ENCODE peak calls at places on chromosomes 1 and 21, in nine cellular contexts. X is kidney epithelial cell, K is fibroblast of the aortic adventitia, U is fibroblast of pulmonary artery, C is heart left ventricle, E is esophagus squamous epithelium, N is body of pancreas, F is PC-9, B is ovary. Z is an unnamed sample.

GRCh38 chr1:147539122-147539575 is 2.2 kb upstream of the BCL9 start:
- DNase-seq in F (peak), C (no peak), N (no peak), E (no peak), X (peak), U (peak), B (no peak), K (peak), Z (peak)

GRCh38 chr1:178238722-178239510 is 145.0 kb downstream of the RASAL2 start:
- DNase-seq in U (peak), C (no peak), E (no peak), B (no peak), K (peak), N (no peak), X (peak), F (peak), Z (peak)

GRCh38 chr1:39735731-39736130 is 3.0 kb upstream of the PPIE start:
- DNase-seq in B (no peak), E (no peak), C (no peak), K (no peak), F (no peak), X (no peak), U (no peak), N (no peak), Z (no peak)

GRCh38 chr1:180154325-180155201 is at the start of gene QSOX1:
- DNase-seq in C (peak), B (peak), N (peak), X (no peak), U (peak), F (peak), K (peak), E (peak), Z (peak)

GRCh38 chr1:244325056-244325764 is 126.5 kb downstream of the ADSS2 start:
- DNase-seq in F (no peak), K (peak), N (no peak), E (no peak), C (no peak), U (no peak), B (no peak), X (no peak), Z (no peak)

GRCh38 chr1:210332719-210333398 is 4.2 kb downstream of the HHAT start:
- DNase-seq in U (no peak), F (no peak), N (no peak), X (no peak), E (no peak), C (no peak), K (no peak), B (no peak), Z (peak)

GRCh38 chr1:222546548-222547259 is 1.2 kb downstream of the HHIPL2 start:
- DNase-seq in K (peak), F (peak), B (no peak), N (no peak), E (no peak), C (no peak), X (peak), U (peak), Z (peak)

GRCh38 chr1:119220980-119221379 is 80.5 kb upstream of the WARS2 start:
- DNase-seq in F (no peak), U (peak), X (no peak), N (no peak), E (no peak), C (no peak), K (peak), B (no peak), Z (peak)

GRCh38 chr1:16387201-16388185 is 20.5 kb downstream of the SZRD1 start:
- DNase-seq in N (no peak), F (no peak), E (no peak), U (peak), C (no peak), B (no peak), X (no peak), K (peak), Z (no peak)

GRCh38 chr21:34807146-34807880 is 138.5 kb downstream of the CLIC6 start:
- DNase-seq in E (no peak), B (no peak), F (peak), K (peak), C (no peak), X (peak), N (no peak), U (peak), Z (peak)

GRCh38 chr1:197448390-197448789 is 180.3 kb downstream of the CRB1 start:
- DNase-seq in N (no peak), K (no peak), C (no peak), B (no peak), X (no peak), E (no peak), U (no peak), F (no peak), Z (no peak)

GRCh38 chr1:146032613-146033219 is 11.2 kb upstream of the HJV start:
- DNase-seq in C (no peak), E (no peak), B (no peak), K (peak), X (no peak), U (peak), F (no peak), N (no peak), Z (peak)

GRCh38 chr1:116203936-116204335 is 92.7 kb downstream of the MAB21L3 start:
- DNase-seq in B (no peak), C (no peak), N (no peak), X (no peak), U (no peak), F (no peak), E (no peak), K (no peak), Z (peak)

GRCh38 chr1:28573564-28573963 is 18.5 kb upstream of the RAB42 start:
- DNase-seq in B (no peak), C (no peak), F (no peak), E (no peak), X (no peak), U (no peak), K (no peak), N (no peak), Z (no peak)

GRCh38 chr21:40016667-40017066 is 149.4 kb downstream of the PCP4 start:
- DNase-seq in B (no peak), N (no peak), F (no peak), C (no peak), U (no peak), K (no peak), E (no peak), X (no peak), Z (no peak)

GRCh38 chr1:3668148-3668547 is 15.8 kb downstream of the TP73 start:
- DNase-seq in U (no peak), E (no peak), C (no peak), K (no peak), N (no peak), X (no peak), B (no peak), F (no peak), Z (no peak)

DNA sequence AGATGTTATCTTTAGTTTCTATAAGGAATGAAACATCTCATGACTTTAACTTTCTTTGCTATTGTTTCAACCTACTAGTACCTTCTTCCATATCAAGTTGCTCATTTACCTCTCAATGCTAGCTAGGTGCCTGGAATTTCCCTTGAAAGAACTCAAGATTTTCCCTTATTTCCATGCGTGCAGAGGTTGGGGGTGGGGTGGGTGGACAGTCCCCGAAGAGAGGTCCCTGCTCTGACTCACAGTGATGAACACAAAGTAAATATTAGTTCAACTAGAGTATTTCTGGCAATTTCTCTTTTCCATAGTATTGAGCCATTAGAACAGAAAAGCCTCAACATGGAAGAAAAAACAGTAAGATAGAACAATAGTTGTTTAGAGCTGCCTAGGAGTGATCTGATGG is 239.0 kb upstream of the ZP4 start:
- DNase-seq in C (no peak), U (no peak), B (no peak), E (no peak), K (no peak), X (no peak), F (no peak), N (no peak), Z (no peak)
- TF ChIP-seq CTCF in C (no peak), U (no peak), B (no peak), E (no peak), K (no peak), X (no peak), F (no peak), N (no peak), Z (no peak)

GRCh38 chr1:2314803-2315710 is 76.3 kb downstream of the MORN1 start:
- DNase-seq in U (peak), N (peak), E (no peak), X (no peak), C (peak), F (peak), B (peak), K (no peak), Z (no peak)
- H3K4me3 ChIP-seq in U (peak), N (peak), E (peak), X (peak), C (peak), F (peak), B (peak), K (peak), Z (peak)

DNA sequence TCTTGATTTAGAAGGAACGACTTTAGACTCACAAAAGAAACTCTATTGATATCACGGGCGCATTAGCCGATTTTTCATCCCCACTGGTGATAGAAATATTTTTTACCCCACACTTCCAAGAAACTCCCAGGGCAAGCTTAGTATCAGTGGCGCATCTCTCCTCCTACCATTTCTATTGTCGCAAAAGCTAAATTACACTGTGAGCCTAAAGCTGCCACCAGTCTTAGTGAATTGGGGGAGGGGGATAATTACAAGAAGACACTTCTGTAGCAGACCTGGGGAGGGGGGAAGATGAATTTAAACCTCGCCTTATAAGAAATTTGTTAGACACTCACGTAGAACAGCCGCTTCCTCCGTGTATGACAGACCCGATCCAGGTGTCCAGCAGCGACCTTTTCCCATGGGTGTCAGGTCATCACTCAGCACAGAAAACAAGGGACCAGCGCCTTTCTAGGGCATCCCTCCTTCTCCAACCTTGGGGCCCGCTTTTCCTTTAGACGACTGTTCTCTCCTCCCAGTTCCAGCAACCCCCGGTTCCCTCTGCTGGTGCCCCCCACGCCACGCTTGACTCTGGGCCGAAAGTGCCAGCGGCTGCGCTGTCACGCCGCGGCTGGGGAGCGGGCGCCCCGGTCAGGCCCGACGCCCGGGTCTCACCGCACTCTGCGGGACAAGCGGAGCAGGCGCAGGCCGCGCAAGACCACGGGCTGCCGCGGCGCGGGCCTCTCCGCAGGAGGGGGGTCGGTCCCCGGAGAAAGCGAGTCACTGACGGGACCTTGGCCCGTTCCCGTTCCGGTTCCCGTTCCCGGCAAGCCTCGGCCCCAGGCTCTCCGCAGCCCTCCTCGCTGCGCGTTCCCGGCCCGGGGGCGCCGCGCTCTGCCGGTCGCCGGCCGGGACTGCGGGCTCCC is 797 bp downstream of the PHC2 start:
- DNase-seq in N (peak), C (peak), X (no peak), F (no peak), B (peak), K (no peak), U (no peak), E (no peak), Z (no peak)
- TF ChIP-seq CTCF in N (no peak), C (no peak), X (no peak), F (no peak), B (no peak), K (no peak), U (no peak), E (no peak), Z (no peak)

DNA sequence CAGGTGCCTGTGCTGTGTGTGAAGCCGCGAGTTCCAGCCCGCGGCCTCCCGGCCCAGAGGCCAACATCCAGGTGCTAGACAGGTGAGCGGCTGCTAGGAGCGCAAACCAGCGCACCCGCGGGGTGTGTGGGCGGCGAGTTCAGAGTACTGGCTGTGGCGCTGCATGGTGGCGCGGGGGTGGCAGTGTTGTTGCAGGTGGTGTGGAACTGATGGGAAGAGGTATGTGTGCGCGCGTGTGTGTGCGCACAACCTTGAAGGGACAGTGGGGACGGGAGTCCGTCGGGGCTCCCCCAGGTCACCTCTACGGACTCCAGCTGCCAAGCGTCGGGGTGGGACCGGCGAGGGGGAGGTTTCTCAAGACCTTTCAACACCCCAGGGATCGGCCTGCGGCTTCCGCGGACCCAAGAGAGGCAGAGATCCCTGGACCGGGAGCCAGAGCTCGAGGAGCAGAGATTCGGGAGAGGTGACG is 433 bp upstream of the DMBX1 start:
- DNase-seq in K (no peak), F (no peak), E (no peak), N (peak), X (no peak), B (no peak), C (no peak), U (no peak), Z (no peak)
- H3K4me3 ChIP-seq in K (no peak), F (peak), E (peak), N (no peak), X (no peak), B (peak), C (peak), U (no peak), Z (no peak)

GRCh38 chr1:232169436-232169835 is 460.5 kb downstream of the SIPA1L2 start:
- DNase-seq in B (no peak), K (no peak), N (no peak), E (no peak), X (no peak), C (no peak), U (no peak), F (no peak), Z (no peak)

GRCh38 chr1:232174306-232174705 is 455.6 kb downstream of the SIPA1L2 start:
- DNase-seq in E (no peak), K (no peak), U (no peak), N (no peak), C (no peak), B (no peak), X (no peak), F (no peak), Z (no peak)

GRCh38 chr1:232168513-232168912 is 461.4 kb downstream of the SIPA1L2 start:
- DNase-seq in U (no peak), B (no peak), C (no peak), X (no peak), N (peak), F (no peak), K (no peak), E (no peak), Z (no peak)

GRCh38 chr1:232172556-232172955 is 457.4 kb downstream of the SIPA1L2 start:
- DNase-seq in E (no peak), N (no peak), U (no peak), X (no peak), F (no peak), K (no peak), C (no peak), B (no peak), Z (no peak)

DNA sequence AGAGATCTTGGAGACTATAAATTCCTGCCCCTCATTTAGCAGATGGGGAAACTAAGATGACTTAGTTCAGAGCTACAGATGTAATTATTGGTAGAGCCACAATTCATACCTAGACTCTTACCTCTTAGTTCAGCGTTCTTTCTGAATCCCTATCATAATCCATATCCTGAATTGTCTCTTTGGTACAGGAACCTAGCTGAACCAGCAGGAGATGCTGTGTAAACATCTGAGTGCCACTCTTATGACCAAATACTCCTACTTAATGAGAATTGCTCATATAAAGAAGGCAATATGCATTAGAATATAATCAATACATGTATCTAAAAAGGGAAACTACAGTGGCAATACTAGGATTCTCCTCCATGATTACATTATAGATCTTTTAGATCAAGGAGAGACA is 459.0 kb downstream of the SIPA1L2 start:
- DNase-seq in B (no peak), N (no peak), E (no peak), K (no peak), U (no peak), F (no peak), C (no peak), X (no peak), Z (no peak)
- TF ChIP-seq CTCF in B (no peak), N (no peak), E (peak), K (no peak), U (no peak), F (no peak), C (no peak), X (no peak), Z (no peak)

GRCh38 chr1:246607466-246607865 is 41.2 kb downstream of the CNST start:
- DNase-seq in U (no peak), X (no peak), C (peak), K (no peak), E (no peak), B (no peak), F (no peak), N (no peak), Z (no peak)

GRCh38 chr1:246609632-246610031 is 43.4 kb downstream of the CNST start:
- DNase-seq in K (no peak), X (no peak), F (no peak), E (no peak), N (no peak), U (peak), B (no peak), C (no peak), Z (no peak)

GRCh38 chr1:246613131-246613758 is 47.0 kb downstream of the CNST start:
- DNase-seq in C (no peak), E (no peak), U (no peak), K (no peak), N (no peak), B (no peak), X (no peak), F (no peak), Z (no peak)

GRCh38 chr1:246608616-246609376 is 42.5 kb downstream of the CNST start:
- DNase-seq in N (peak), X (peak), K (peak), E (peak), B (peak), U (peak), F (peak), C (peak), Z (peak)
- H3K4me3 ChIP-seq in N (no peak), X (no peak), K (no peak), E (no peak), B (no peak), U (no peak), F (no peak), C (no peak), Z (no peak)

GRCh38 chr1:68347415-68347814 is 102.3 kb downstream of the RPE65 start:
- DNase-seq in E (no peak), F (no peak), U (no peak), N (no peak), C (peak), K (no peak), X (no peak), B (no peak), Z (no peak)

GRCh38 chr1:68344208-68344607 is 105.5 kb downstream of the RPE65 start:
- DNase-seq in B (no peak), C (no peak), X (no peak), K (no peak), N (no peak), F (no peak), U (no peak), E (no peak), Z (no peak)

GRCh38 chr1:68340951-68341350 is 108.6 kb upstream of the WLS start:
- DNase-seq in B (no peak), K (no peak), N (no peak), X (no peak), F (no peak), E (no peak), U (no peak), C (no peak), Z (no peak)

GRCh38 chr1:68346192-68346808 is 103.5 kb downstream of the RPE65 start:
- DNase-seq in N (no peak), X (no peak), U (peak), C (no peak), B (no peak), E (no peak), F (no peak), K (peak), Z (peak)
- TF ChIP-seq CTCF in N (peak), X (peak), U (peak), C (peak), B (peak), E (peak), F (peak), K (peak), Z (peak)

GRCh38 chr1:44673675-44674112 is 587 bp downstream of the TMEM53 start:
- DNase-seq in F (no peak), E (no peak), B (no peak), X (no peak), U (no peak), N (no peak), K (no peak), C (no peak), Z (no peak)

GRCh38 chr1:44674113-44675000 is at the start of the genes ARMH1 and TMEM53:
- DNase-seq in N (peak), B (peak), C (peak), E (peak), X (peak), K (peak), U (peak), F (peak), Z (peak)

GRCh38 chr1:44676484-44677200 is 2.1 kb downstream of the ARMH1 start:
- DNase-seq in X (no peak), K (peak), C (no peak), B (no peak), N (no peak), E (no peak), U (peak), F (peak), Z (peak)

GRCh38 chr1:44677201-44677520 is 2.6 kb downstream of the ARMH1 start:
- DNase-seq in B (no peak), E (no peak), U (peak), X (no peak), F (no peak), C (no peak), K (peak), N (no peak), Z (peak)

GRCh38 chr1:44675186-44675585 is 672 bp downstream of the ARMH1 start:
- DNase-seq in C (no peak), X (no peak), U (no peak), F (no peak), N (no peak), E (no peak), K (no peak), B (peak), Z (no peak)
- H3K4me3 ChIP-seq in C (peak), X (peak), U (peak), F (peak), N (no peak), E (peak), K (peak), B (peak), Z (peak)

Z was measured in fibroblast of mammary gland.